ENCODE peak calls at places on chromosome 1, in six cellular contexts. N is HCT116, M is HepG2, T is upper lobe of left lung, S is K562, G is GM12878. I is an unnamed sample.

GRCh38 chr1:30111431-30111830 is 612.0 kb downstream of the MATN1 start:
- ATAC-seq in N (peak), M (peak), T (peak), S (peak), G (peak), I (peak)

GRCh38 chr1:199172286-199173124 is 533.7 kb downstream of the PTPRC start:
- ATAC-seq in N (no peak), M (no peak), T (no peak), S (no peak), G (peak), I (no peak)

GRCh38 chr1:221264848-221265247 is 385.6 kb downstream of the HLX start:
- ATAC-seq in N (no peak), M (no peak), T (peak), S (no peak), G (no peak), I (peak)

GRCh38 chr1:169729991-169730390 is 3.9 kb downstream of the SELE start:
- ATAC-seq in N (no peak), M (no peak), T (no peak), S (no peak), G (no peak), I (no peak)

GRCh38 chr1:24373044-24373443 is 40.5 kb downstream of the STPG1 start:
- ATAC-seq in N (no peak), M (no peak), T (no peak), S (no peak), G (peak), I (no peak)

GRCh38 chr1:24503003-24503751 is 541 bp downstream of the RCAN3 start:
- ATAC-seq in N (no peak), M (no peak), T (no peak), S (no peak), G (no peak), I (no peak)

GRCh38 chr1:59394706-59395417 is 98.0 kb downstream of the FGGY start:
- ATAC-seq in N (no peak), M (no peak), T (no peak), S (no peak), G (no peak), I (no peak)

GRCh38 chr1:32984090-32984828 is 19.6 kb upstream of the RNF19B start:
- ATAC-seq in N (no peak), M (no peak), T (no peak), S (no peak), G (peak), I (peak)

GRCh38 chr1:225396357-225396756 is 31.5 kb downstream of the LBR start:
- ATAC-seq in N (no peak), M (no peak), T (no peak), S (peak), G (no peak), I (no peak)

GRCh38 chr1:231943084-231943483 is 316.5 kb downstream of the DISC1 start:
- ATAC-seq in N (no peak), M (no peak), T (no peak), S (no peak), G (no peak), I (no peak)

GRCh38 chr1:160996195-160996594 is 24.8 kb downstream of the F11R start:
- ATAC-seq in N (peak), M (no peak), T (no peak), S (no peak), G (no peak), I (no peak)

GRCh38 chr1:42340093-42340492 is 5.1 kb upstream of the FOXJ3 start:
- ATAC-seq in N (no peak), M (peak), T (no peak), S (no peak), G (no peak), I (no peak)

GRCh38 chr1:151062738-151063371 is 2.7 kb downstream of the MLLT11 start:
- ATAC-seq in N (no peak), M (no peak), T (no peak), S (peak), G (no peak), I (no peak)

GRCh38 chr1:25494952-25495351 is 48.5 kb upstream of the LDLRAP1 start:
- ATAC-seq in N (no peak), M (no peak), T (no peak), S (no peak), G (no peak), I (no peak)

GRCh38 chr1:223143760-223144248 is 756 bp upstream of the TLR5 start:
- ATAC-seq in N (no peak), M (no peak), T (peak), S (peak), G (peak), I (no peak)
- H3K4me3 ChIP-seq in N (no peak), M (no peak), T (no peak), S (peak), G (no peak), I (peak)

DNA sequence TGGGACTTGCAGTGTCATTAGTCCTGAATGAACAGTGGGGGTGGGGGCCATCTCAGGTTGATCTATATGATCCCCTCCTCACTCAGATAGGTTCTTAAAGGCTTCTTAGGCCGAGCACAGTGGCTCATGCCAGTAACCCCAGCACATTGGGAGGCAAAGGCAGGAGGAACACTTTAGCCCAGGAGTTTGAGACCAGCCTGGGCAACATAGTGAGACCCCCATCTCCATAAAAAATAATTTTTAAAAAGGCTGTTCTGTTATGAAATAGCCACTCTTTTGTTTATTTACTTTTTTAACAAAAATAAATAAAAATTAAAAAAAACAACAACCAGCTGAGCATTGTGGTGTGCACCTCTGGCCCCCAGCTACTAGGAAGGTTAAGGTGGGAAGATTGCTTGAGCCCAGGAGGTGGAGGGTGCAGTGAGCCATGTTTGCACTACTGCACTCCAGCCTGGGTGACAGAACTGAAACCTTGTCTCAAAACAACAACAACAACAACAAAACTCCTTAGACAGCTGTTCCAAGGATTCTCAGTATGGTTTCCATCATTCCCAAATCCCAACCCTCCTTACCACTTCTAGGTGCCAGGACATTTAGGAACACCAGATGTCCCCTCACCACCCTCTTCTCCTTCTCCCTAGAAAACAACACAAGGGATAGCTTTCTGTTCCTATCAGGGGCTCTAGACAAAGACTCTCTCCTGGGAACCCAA is 2.0 kb upstream of the TRAPPC3 start:
- ATAC-seq in N (no peak), M (no peak), T (no peak), S (no peak), G (no peak), I (no peak)
- TF ChIP-seq POLR2AphosphoS5 in N (peak), M (no peak), T (no peak), S (no peak), G (no peak), I (no peak)

DNA sequence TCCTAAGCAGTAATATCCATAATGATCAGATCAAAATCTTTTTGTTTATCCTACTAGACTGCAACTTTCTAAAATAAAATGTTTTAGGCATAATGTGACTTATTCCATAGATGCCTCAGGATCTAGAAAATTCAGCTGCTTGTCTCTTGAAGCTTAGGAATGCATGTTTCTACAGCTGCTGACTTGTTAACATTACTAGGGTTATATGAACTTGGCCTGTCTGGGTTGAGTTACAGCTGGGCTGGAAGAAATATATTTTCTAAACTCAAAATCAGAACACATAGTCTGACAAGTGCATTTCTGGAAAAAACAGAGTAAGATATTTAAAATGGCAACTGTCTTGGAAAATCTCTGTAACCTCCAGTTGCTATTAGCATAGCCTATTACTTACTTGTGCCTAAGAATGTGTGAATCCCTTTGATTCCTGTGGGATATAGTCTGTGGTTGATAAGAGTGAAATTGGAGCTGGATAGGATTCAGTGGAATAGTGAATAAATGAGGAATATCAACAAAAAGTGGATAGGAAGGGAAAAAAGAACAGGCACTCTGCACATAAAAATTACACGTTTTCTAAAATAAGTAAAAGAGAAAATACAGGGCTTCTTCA is 61.2 kb downstream of the RGS4 start:
- ATAC-seq in N (no peak), M (no peak), T (no peak), S (no peak), G (no peak), I (no peak)
- TF ChIP-seq POLR2A in N (no peak), M (no peak), T (no peak), S (no peak), G (no peak), I (no peak)

GRCh38 chr1:94755675-94756074 is 64.5 kb upstream of the SLC44A3 start:
- ATAC-seq in N (peak), M (peak), T (peak), S (peak), G (no peak), I (peak)
- H3K4me3 ChIP-seq in N (no peak), M (no peak), T (no peak), S (no peak), G (no peak), I (no peak)

DNA sequence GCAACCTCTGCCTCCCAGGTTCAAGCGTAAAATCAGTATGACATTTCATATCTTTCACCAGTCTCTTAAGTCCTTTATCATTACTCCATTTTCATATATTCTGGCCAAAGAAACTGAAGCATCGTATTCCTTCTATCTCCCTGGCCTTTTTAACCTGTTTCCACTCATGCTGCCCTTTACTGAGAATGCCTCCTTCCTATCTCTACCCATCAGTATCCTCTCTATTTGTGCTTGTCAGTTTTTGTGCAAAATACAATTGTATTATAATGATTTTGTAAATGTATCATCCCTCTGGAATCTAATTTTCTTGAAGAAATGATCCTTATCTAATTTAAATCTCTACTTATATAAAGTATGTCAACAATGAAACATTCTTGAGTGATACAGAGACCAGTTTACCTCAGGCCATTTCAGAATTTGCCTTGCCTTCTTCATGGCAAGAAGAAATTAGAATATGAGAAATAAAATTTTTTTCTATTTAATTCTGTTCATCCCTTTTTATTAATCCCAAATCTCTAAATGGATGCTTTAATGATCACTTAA is 59.1 kb upstream of the TEKT2 start:
- ATAC-seq in N (no peak), M (no peak), T (no peak), S (no peak), G (no peak), I (no peak)
- TF ChIP-seq POLR2AphosphoS5 in N (no peak), M (no peak), T (no peak), S (no peak), G (no peak), I (no peak)

GRCh38 chr1:10723317-10723716 is 73.1 kb downstream of the CASZ1 start:
- ATAC-seq in N (no peak), M (no peak), T (no peak), S (no peak), G (no peak), I (no peak)

GRCh38 chr1:10724052-10724494 is 72.4 kb downstream of the CASZ1 start:
- ATAC-seq in N (peak), M (no peak), T (peak), S (no peak), G (no peak), I (peak)

GRCh38 chr1:10726355-10726754 is 70.1 kb downstream of the CASZ1 start:
- ATAC-seq in N (no peak), M (no peak), T (no peak), S (no peak), G (no peak), I (peak)

GRCh38 chr1:10724511-10724910 is 71.9 kb downstream of the CASZ1 start:
- ATAC-seq in N (peak), M (no peak), T (no peak), S (no peak), G (no peak), I (no peak)

GRCh38 chr1:10724948-10725852 is 71.2 kb downstream of the CASZ1 start:
- ATAC-seq in N (no peak), M (no peak), T (peak), S (no peak), G (no peak), I (peak)
- TF ChIP-seq POLR2A in N (no peak), M (no peak), T (no peak), S (no peak), G (no peak), I (no peak)

GRCh38 chr1:202007703-202008489 is 2.5 kb upstream of the ELF3 start:
- ATAC-seq in N (peak), M (no peak), T (peak), S (peak), G (no peak), I (no peak)
- H3K4me3 ChIP-seq in N (peak), M (peak), T (no peak), S (no peak), G (no peak), I (no peak)

GRCh38 chr1:63731117-63732043 is 42.4 kb upstream of the ROR1 start:
- ATAC-seq in N (peak), M (no peak), T (peak), S (no peak), G (no peak), I (peak)
- TF ChIP-seq POLR2AphosphoS5 in N (peak), M (no peak), T (no peak), S (no peak), G (no peak), I (peak)

GRCh38 chr1:180952657-180953013 is 39.9 kb downstream of the KIAA1614 start:
- ATAC-seq in N (no peak), M (no peak), T (no peak), S (no peak), G (no peak), I (no peak)
- TF ChIP-seq POLR2A in N (no peak), M (no peak), T (no peak), S (no peak), G (no peak), I (no peak)

I was measured in gastroesophageal sphincter.